ENCODE peak calls at places on chromosomes 5 and 9, in four cellular contexts. Q is HAP-1, D is GM23248, J is kidney. C is an unnamed sample.

GRCh38 chr9:4425358-4426045 is 64.8 kb upstream of the SLC1A1 start:
- DNase-seq in Q (no peak), D (peak), J (no peak), C (no peak)

GRCh38 chr9:78982849-78983248 is 588.9 kb upstream of the TLE4 start:
- DNase-seq in Q (no peak), D (peak), J (no peak), C (no peak)

GRCh38 chr9:136354592-136355085 is 8.9 kb downstream of the DNLZ start:
- DNase-seq in Q (no peak), D (peak), J (no peak), C (no peak)

GRCh38 chr9:109179801-109180523 is 12.9 kb upstream of the FRRS1L start:
- DNase-seq in Q (no peak), D (no peak), J (no peak), C (peak)

GRCh38 chr5:152331006-152331405 is 74.1 kb downstream of the NMUR2 start:
- DNase-seq in Q (no peak), D (no peak), J (no peak), C (no peak)

GRCh38 chr5:133439859-133440258 is 172.5 kb downstream of the FSTL4 start:
- DNase-seq in Q (no peak), D (no peak), J (no peak), C (no peak)

GRCh38 chr9:113543286-113544000 is 79.9 kb downstream of the RGS3 start:
- DNase-seq in Q (no peak), D (no peak), J (no peak), C (peak)

GRCh38 chr9:71681708-71682268 is 86.5 kb downstream of the CEMIP2 start:
- DNase-seq in Q (no peak), D (peak), J (no peak), C (no peak)

GRCh38 chr5:109455598-109456096 is 45.9 kb upstream of the PJA2 start:
- DNase-seq in Q (no peak), D (peak), J (no peak), C (no peak)

GRCh38 chr5:14588758-14589543 is 7.4 kb downstream of the OTULINL start:
- DNase-seq in Q (no peak), D (no peak), J (no peak), C (no peak)

GRCh38 chr5:151182501-151182900 is 24.9 kb upstream of the ANXA6 start:
- DNase-seq in Q (no peak), D (no peak), J (no peak), C (no peak)

GRCh38 chr5:170597876-170598275 is 94.1 kb downstream of the KCNIP1 start:
- DNase-seq in Q (no peak), D (peak), J (no peak), C (no peak)

GRCh38 chr5:37272564-37272963 is 23.4 kb upstream of the CPLANE1 start:
- DNase-seq in Q (peak), D (peak), J (no peak), C (no peak)

GRCh38 chr9:110410926-110411325 is 73.3 kb upstream of the TXNDC8 start:
- DNase-seq in Q (no peak), D (no peak), J (no peak), C (no peak)

GRCh38 chr5:103744159-103744558 is 181.6 kb upstream of the NUDT12 start:
- DNase-seq in Q (peak), D (peak), J (no peak), C (no peak)

GRCh38 chr9:35658144-35658893 is at the start of gene CCDC107:
- DNase-seq in Q (peak), D (peak), J (peak), C (peak)

GRCh38 chr9:21110708-21111576 is 30.7 kb downstream of the IFNW1 start:
- DNase-seq in Q (peak), D (peak), J (no peak), C (no peak)

C was measured in hippocampal formation.